ENCODE peak calls at places on chromosomes 1 and 21, in five cellular contexts. R is neuronal stem cell, K is H9, N is H1, U is mesenchymal stem cell. I is an unnamed sample.

GRCh38 chr1:17607644-17608581 is 68.4 kb downstream of the ARHGEF10L start:
- DNase-seq in R (no peak), K (no peak), N (no peak), U (no peak), I (no peak)

GRCh38 chr1:58597076-58597475 is 20.0 kb upstream of the TACSTD2 start:
- DNase-seq in R (no peak), K (no peak), N (no peak), U (no peak), I (no peak)

GRCh38 chr1:205088341-205088740 is 4.1 kb upstream of the TMEM81 start:
- DNase-seq in R (no peak), K (no peak), N (no peak), U (no peak), I (no peak)

GRCh38 chr1:25106352-25106751 is 126.0 kb downstream of the SYF2 start:
- DNase-seq in R (no peak), K (no peak), N (no peak), U (peak), I (no peak)

GRCh38 chr1:161725888-161726630 is 4.7 kb downstream of the FCRLB start:
- DNase-seq in R (peak), K (peak), N (peak), U (peak), I (peak)

GRCh38 chr1:156118175-156118868 is 3.8 kb downstream of the LMNA start:
- DNase-seq in R (no peak), K (no peak), N (no peak), U (peak), I (peak)

GRCh38 chr1:165637427-165637826 is 6.4 kb downstream of the MGST3 start:
- DNase-seq in R (no peak), K (no peak), N (no peak), U (peak), I (peak)

GRCh38 chr21:45801129-45801735 is 157.7 kb downstream of the PCBP3 start:
- DNase-seq in R (no peak), K (no peak), N (no peak), U (no peak), I (no peak)

GRCh38 chr1:204945565-204945977 is 74.9 kb downstream of the NFASC start:
- DNase-seq in R (no peak), K (no peak), N (no peak), U (no peak), I (no peak)

GRCh38 chr1:35129080-35129479 is 49.9 kb downstream of the ZMYM1 start:
- DNase-seq in R (no peak), K (no peak), N (no peak), U (no peak), I (no peak)

GRCh38 chr1:65429806-65430205 is 9.3 kb downstream of the LEPR start:
- DNase-seq in R (no peak), K (no peak), N (no peak), U (peak), I (peak)

GRCh38 chr1:91781371-91781825 is 104.6 kb downstream of the TGFBR3 start:
- DNase-seq in R (no peak), K (no peak), N (no peak), U (peak), I (peak)

GRCh38 chr1:94434339-94435092 is 16.3 kb downstream of the ABCD3 start:
- DNase-seq in R (no peak), K (no peak), N (no peak), U (no peak), I (no peak)

GRCh38 chr1:167207940-167208623 is 12.6 kb upstream of the POU2F1 start:
- DNase-seq in R (no peak), K (no peak), N (no peak), U (no peak), I (peak)

GRCh38 chr1:42419449-42419848 is 36.4 kb downstream of the ZMYND12 start:
- DNase-seq in R (no peak), K (no peak), N (no peak), U (no peak), I (no peak)

GRCh38 chr1:9332513-9333143 is 39.9 kb downstream of the SPSB1 start:
- DNase-seq in R (no peak), K (no peak), N (no peak), U (no peak), I (no peak)

GRCh38 chr1:202046748-202047708 is 36.6 kb downstream of the ELF3 start:
- DNase-seq in R (no peak), K (no peak), N (no peak), U (peak), I (peak)

GRCh38 chr1:173507205-173507846 is 30.2 kb downstream of the PRDX6 start:
- DNase-seq in R (peak), K (no peak), N (no peak), U (peak), I (peak)

GRCh38 chr21:44805859-44806258 is 4.2 kb upstream of the UBE2G2 start:
- DNase-seq in R (no peak), K (no peak), N (no peak), U (no peak), I (no peak)

GRCh38 chr1:56570924-56571372 is 8.4 kb downstream of the PLPP3 start:
- DNase-seq in R (no peak), K (no peak), N (no peak), U (no peak), I (peak)

GRCh38 chr1:32639489-32640075 is 10.8 kb downstream of the ZBTB8OS start:
- DNase-seq in R (no peak), K (no peak), N (no peak), U (no peak), I (no peak)

GRCh38 chr1:32635508-32636277 is 14.7 kb downstream of the ZBTB8OS start:
- DNase-seq in R (no peak), K (no peak), N (no peak), U (no peak), I (no peak)

DNA sequence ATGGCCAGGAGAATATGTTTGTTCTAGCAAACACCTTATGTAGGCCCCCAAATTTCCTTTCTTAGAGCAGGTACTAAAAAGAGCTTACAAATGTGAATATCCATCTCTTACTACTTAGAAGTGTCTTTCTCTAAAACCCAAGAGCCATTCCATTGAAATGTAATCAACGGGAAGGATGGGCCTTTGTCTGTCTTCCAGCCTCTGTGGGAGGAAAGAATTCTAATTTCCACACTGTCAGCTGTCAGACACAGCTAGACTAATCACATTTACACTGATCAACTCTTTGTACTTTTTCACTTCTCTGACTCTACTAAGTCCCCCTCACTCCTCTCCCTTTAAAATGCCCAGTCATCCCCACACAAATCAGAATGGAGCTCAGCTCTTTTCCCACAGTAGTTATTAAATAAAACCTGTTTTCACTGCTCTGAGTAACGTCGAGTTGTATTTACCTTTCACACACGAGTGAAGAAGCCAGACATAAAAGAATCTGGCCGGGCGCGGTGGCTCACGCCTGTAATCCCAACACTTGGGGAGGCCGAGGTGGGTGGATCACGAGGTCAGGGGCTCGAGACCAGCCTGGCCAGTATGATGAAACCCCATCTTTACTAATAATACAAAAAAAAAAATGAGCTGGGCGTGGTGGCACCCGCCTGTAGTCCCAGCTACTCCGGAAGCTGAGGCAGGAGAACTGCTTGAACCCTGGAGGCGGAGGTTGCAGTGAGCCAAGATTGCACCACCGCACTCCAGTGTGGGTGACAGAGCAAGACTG is 13.4 kb downstream of the ZBTB8OS start:
- DNase-seq in R (peak), K (no peak), N (no peak), U (no peak), I (peak)
- H3K9ac ChIP-seq in R (no peak), K (no peak), N (no peak), U (no peak), I (no peak)

GRCh38 chr1:29708381-29708780 is 472.1 kb downstream of the PTPRU start:
- DNase-seq in R (no peak), K (no peak), N (no peak), U (peak), I (no peak)
- H3K23ac ChIP-seq in R (no peak), K (no peak), N (no peak), U (no peak), I (no peak)

DNA sequence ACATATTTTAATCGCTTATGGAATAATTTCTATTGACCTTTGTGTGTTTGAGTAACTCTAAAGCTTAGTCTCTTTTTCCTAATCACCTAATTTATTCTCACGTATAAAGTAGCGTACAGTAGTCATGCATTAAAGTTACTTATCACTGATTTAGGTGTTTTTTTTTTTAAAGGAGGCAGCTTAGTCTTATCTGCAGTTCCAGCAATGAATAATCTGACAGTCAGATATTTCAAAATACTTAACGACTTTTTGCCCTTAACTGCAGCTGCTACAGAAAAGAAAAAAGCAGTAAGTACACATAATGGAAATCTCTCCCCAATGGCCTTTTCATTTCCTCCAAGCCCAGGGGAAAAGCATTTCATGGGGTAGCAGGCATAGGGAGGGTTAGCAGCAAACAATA is 54.6 kb downstream of the SLC35F3 start:
- DNase-seq in R (no peak), K (no peak), N (no peak), U (no peak), I (no peak)
- H2BK12ac ChIP-seq in R (no peak), K (no peak), N (no peak), U (no peak), I (no peak)

DNA sequence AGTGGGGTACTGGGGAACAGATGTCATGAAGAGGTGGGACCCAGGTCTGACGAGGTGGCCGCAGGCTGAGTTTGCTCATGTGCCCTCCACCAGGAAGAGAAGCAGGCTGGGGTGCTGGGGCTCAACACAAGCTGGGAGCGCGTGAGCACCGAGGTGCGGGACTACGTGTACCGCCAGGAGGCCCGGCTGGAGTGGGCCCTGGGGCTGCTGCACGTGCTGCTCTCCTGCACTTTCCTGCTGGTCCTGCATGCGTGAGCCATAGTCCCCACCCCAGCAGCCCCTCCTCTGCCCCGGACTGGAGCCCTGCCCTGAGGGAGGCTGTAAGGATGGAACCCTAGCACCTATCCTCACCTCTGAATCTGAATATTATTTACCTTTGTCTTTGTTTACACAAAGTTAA is 7.9 kb upstream of the ADAM15 start:
- DNase-seq in R (no peak), K (no peak), N (no peak), U (no peak), I (no peak)
- H3K9ac ChIP-seq in R (no peak), K (no peak), N (no peak), U (no peak), I (no peak)

DNA sequence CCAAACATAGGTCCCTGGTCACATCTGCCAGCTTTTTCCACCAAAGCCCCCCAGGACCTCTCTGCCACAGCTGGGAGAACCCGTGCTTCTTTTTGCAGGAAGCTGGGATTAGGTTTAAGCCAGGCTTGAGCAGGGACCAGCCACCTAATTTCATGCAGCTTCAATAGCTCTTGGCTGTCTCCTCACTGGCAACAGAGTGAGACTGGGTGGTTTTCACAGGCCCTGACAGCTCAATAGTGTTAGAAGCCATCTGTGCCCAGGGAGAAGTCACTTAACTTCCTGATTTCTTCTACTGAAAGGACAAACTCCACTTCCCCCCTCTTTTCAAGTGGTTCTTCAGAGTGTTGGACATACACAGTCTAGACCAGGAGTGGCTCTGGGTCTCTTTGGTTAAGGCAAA is 20.4 kb upstream of the SRSF4 start:
- DNase-seq in R (no peak), K (no peak), N (no peak), U (peak), I (no peak)
- H3K23ac ChIP-seq in R (no peak), K (no peak), N (no peak), U (no peak), I (no peak)

DNA sequence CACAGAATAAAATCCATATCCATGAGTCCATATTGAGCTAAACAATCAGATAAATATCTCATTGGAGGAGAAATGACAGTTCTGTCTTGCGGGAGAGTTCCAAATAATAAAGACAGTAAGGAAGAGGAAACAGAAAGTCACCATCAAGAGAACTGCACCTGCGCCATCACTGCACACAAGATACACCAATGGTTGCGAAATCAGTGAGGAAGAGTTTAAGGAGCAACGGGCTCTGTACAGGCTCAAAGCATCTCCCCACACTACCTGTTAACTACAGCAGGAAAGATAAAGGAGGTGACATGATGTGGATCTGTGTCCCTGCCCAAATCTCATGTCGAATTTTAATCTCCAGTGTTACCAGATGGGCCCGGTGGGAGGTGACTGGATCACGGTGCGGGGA is 7.8 kb downstream of the C2CD2 start:
- DNase-seq in R (no peak), K (no peak), N (no peak), U (no peak), I (no peak)
- H2BK12ac ChIP-seq in R (no peak), K (no peak), N (no peak), U (no peak), I (no peak)

GRCh38 chr1:223714421-223714724 is 2.0 kb downstream of the CAPN2 start:
- DNase-seq in R (no peak), K (no peak), N (no peak), U (no peak), I (no peak)
- H3K9ac ChIP-seq in R (no peak), K (no peak), N (no peak), U (peak), I (no peak)

GRCh38 chr1:235072096-235072495 is 56.5 kb downstream of the TOMM20 start:
- DNase-seq in R (no peak), K (no peak), N (no peak), U (no peak), I (no peak)

GRCh38 chr1:235073331-235073967 is 55.2 kb downstream of the TOMM20 start:
- DNase-seq in R (no peak), K (no peak), N (no peak), U (no peak), I (peak)

GRCh38 chr1:235075121-235075954 is 53.3 kb downstream of the TOMM20 start:
- DNase-seq in R (no peak), K (no peak), N (no peak), U (peak), I (peak)

GRCh38 chr1:235074335-235075120 is 54.1 kb downstream of the TOMM20 start:
- DNase-seq in R (no peak), K (no peak), N (no peak), U (peak), I (peak)

GRCh38 chr1:235073968-235074334 is 54.7 kb downstream of the TOMM20 start:
- DNase-seq in R (no peak), K (no peak), N (no peak), U (no peak), I (peak)
- H3K23ac ChIP-seq in R (no peak), K (no peak), N (no peak), U (no peak), I (no peak)

GRCh38 chr1:235997049-235997448 is 67.8 kb downstream of the NID1 start:
- DNase-seq in R (no peak), K (no peak), N (no peak), U (no peak), I (no peak)

GRCh38 chr1:235999259-235999925 is 65.5 kb downstream of the NID1 start:
- DNase-seq in R (no peak), K (no peak), N (no peak), U (peak), I (peak)

GRCh38 chr1:236000781-236001180 is 64.1 kb downstream of the NID1 start:
- DNase-seq in R (no peak), K (no peak), N (no peak), U (no peak), I (no peak)

GRCh38 chr1:235997916-235998315 is 67.0 kb downstream of the NID1 start:
- DNase-seq in R (no peak), K (no peak), N (no peak), U (no peak), I (peak)

DNA sequence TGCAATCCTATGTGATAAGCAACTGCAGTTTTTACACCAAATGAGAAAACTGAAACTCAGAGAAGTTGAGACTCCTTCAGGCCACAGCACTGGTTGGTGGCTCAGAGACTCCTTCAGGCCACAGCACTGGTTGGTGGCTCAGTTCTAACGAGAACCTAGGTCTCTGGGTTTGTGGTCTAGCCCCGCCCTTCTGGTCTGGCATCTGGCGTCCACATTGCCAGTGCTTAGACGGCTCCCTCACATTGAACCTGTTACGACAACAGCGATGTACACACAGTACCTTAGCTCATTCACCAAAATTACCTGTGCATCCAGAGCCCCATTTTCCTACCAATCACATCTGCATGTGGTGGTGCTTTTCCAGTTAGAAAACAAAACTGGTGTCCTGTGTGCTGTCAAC is 66.1 kb downstream of the NID1 start:
- DNase-seq in R (no peak), K (no peak), N (no peak), U (no peak), I (no peak)
- H2BK12ac ChIP-seq in R (no peak), K (no peak), N (no peak), U (no peak), I (peak)

DNA sequence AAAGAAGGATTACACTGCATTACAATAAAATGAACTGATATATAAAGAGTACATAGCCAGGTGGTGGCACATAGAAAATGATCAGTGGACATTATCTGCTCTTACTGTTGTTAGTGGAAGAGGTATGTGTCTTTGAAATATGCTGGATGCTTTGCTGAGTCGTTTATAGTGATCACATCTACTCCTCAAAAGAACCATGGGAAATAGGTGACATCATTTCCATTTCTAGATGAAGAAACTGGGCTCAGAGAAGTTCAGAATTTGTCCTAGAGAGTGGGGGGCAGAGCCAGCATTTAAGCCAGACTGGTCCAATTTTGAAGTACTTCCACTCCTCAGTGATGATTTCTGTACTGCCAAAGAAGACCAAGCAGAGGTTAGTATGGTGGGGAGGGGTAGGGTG is 34.0 kb upstream of the BACH1 start:
- DNase-seq in R (no peak), K (no peak), N (no peak), U (peak), I (no peak)
- H3K9ac ChIP-seq in R (no peak), K (no peak), N (no peak), U (no peak), I (no peak)